ENCODE peak calls at places on chromosomes 3 and 15, in six cellular contexts. H, U, Q, Z, P and W are unnamed samples.

GRCh38 chr3:133934996-133935842 is 39.5 kb upstream of the RAB6B start:
- DNase-seq in P (no peak), Q (no peak), U (no peak), H (no peak), Z (no peak), W (no peak)

GRCh38 chr3:98984024-98984423 is 82.5 kb upstream of the DCBLD2 start:
- DNase-seq in U (no peak), H (no peak), Q (no peak), P (no peak), Z (no peak), W (no peak)

GRCh38 chr15:67832965-67833503 is 6.8 kb downstream of the RNU6-1 start:
- DNase-seq in P (no peak), U (no peak), H (no peak), Q (no peak), Z (no peak), W (no peak)

GRCh38 chr3:78734048-78734637 is 1033.7 kb downstream of the ROBO1 start:
- DNase-seq in Z (no peak), Q (peak; percentile 17), H (peak; percentile 83), P (no peak), U (no peak), W (no peak)

GRCh38 chr3:194474675-194475074 is 12.1 kb downstream of the ATP13A3 start:
- DNase-seq in U (no peak), H (peak; percentile 44), P (no peak), Z (no peak), Q (no peak), W (no peak)

GRCh38 chr3:32743934-32744333 is 58.9 kb downstream of the CNOT10 start:
- DNase-seq in Z (no peak), U (no peak), Q (no peak), P (no peak), H (peak; percentile 38), W (no peak)

GRCh38 chr3:127707777-127708438 is 35.2 kb downstream of the ABTB1 start:
- DNase-seq in P (no peak), U (no peak), H (no peak), Q (no peak), Z (peak; percentile 68), W (no peak)

GRCh38 chr3:138511990-138512389 is 77.6 kb downstream of the ESYT3 start:
- DNase-seq in P (peak; percentile 5), Z (no peak), Q (no peak), H (no peak), U (no peak), W (no peak)

GRCh38 chr3:127406309-127407025 is 118.6 kb upstream of the PRR20G start:
- DNase-seq in P (peak; percentile 22), Q (no peak), H (peak; percentile 2), Z (no peak), U (peak; percentile 5), W (no peak)

GRCh38 chr3:139588450-139588849 is 48.9 kb upstream of the RBP1 start:
- DNase-seq in Z (peak; percentile 37), H (no peak), P (no peak), Q (peak; percentile 59), U (no peak), W (no peak)

GRCh38 chr3:39261726-39262125 is 18.1 kb downstream of the CX3CR1 start:
- DNase-seq in U (no peak), Z (no peak), P (no peak), H (no peak), Q (no peak), W (no peak)

GRCh38 chr3:52292247-52293065 is 4.8 kb downstream of the GLYCTK start:
- DNase-seq in Z (no peak), P (no peak), Q (no peak), U (no peak), H (no peak), W (no peak)

GRCh38 chr3:195196266-195196665 is 74.7 kb downstream of the XXYLT1 start:
- DNase-seq in Q (no peak), Z (no peak), H (peak; percentile 61), P (no peak), U (no peak), W (no peak)

GRCh38 chr15:101373580-101373979 is 78.5 kb upstream of the SNRPA1 start:
- DNase-seq in H (no peak), Q (no peak), P (no peak), Z (no peak), U (no peak), W (no peak)

GRCh38 chr3:197466586-197467399 is 89.0 kb downstream of the BDH1 start:
- DNase-seq in U (no peak), Z (no peak), P (no peak), H (peak; percentile 72), Q (no peak), W (no peak)

GRCh38 chr3:188578579-188579363 is 424.8 kb downstream of the LPP start:
- DNase-seq in Z (peak; percentile 80), Q (no peak), P (peak; percentile 8), U (peak; percentile 14), H (peak; percentile 91), W (no peak)

GRCh38 chr3:169345662-169346331 is 317.7 kb downstream of the MECOM start:
- DNase-seq in P (no peak), Z (no peak), H (no peak), Q (no peak), U (no peak), W (no peak)

GRCh38 chr3:10093678-10094077 is 14.4 kb downstream of the FANCD2OS start:
- DNase-seq in H (no peak), Z (no peak), U (no peak), P (no peak), Q (no peak), W (no peak)